ENCODE peak calls at places on chromosomes 16 and 17, in six cellular contexts. B is foreskin keratinocyte; P is PC-3; F is NCI-H146; C is effector CD4-positive, alpha-beta T cell; X is activated T-cell treated with anti-CD3 and anti-CD28 coated beads for 4 hours. Q is an unnamed sample.

GRCh38 chr16:79156761-79157160 is 443.8 kb downstream of the MAF start:
- DNase-seq in B (no peak), P (no peak), F (no peak), C (no peak), X (no peak), Q (no peak)

GRCh38 chr17:74521701-74522201 is 9.5 kb downstream of the CD300LB start:
- DNase-seq in B (no peak), P (no peak), F (no peak), C (no peak), X (no peak), Q (no peak)

GRCh38 chr16:68564367-68564985 is 25.4 kb downstream of the ZFP90 start:
- DNase-seq in B (no peak), P (no peak), F (no peak), C (no peak), X (no peak), Q (no peak)

GRCh38 chr17:41329279-41329925 is 13.9 kb upstream of the KRTAP17-1 start:
- DNase-seq in B (no peak), P (peak; percentile 69), F (peak; percentile 41), C (no peak), X (no peak), Q (no peak)

GRCh38 chr17:37447641-37448040 is 41.0 kb downstream of the TADA2A start:
- DNase-seq in B (peak; percentile 46), P (peak; percentile 55), F (no peak), C (no peak), X (no peak), Q (no peak)

GRCh38 chr17:40945414-40945813 is 8.0 kb upstream of the KRT23 start:
- DNase-seq in B (no peak), P (no peak), F (no peak), C (no peak), X (no peak), Q (no peak)

GRCh38 chr16:70563571-70563970 is 40.0 kb downstream of the SF3B3 start:
- DNase-seq in B (no peak), P (no peak), F (no peak), C (no peak), X (no peak), Q (no peak)

GRCh38 chr16:27204232-27204915 is 1.0 kb downstream of the KDM8 start:
- DNase-seq in B (no peak), P (no peak), F (peak; percentile 87), C (no peak), X (no peak), Q (no peak)

GRCh38 chr16:89705006-89705405 is 3.5 kb upstream of the SPATA2L start:
- DNase-seq in B (no peak), P (no peak), F (no peak), C (no peak), X (no peak), Q (no peak)

GRCh38 chr16:78605548-78606097 is 506.2 kb downstream of the WWOX start:
- DNase-seq in B (no peak), P (no peak), F (no peak), C (no peak), X (no peak), Q (no peak)

GRCh38 chr16:73152731-73153130 is 104.8 kb upstream of the ZFHX3 start:
- DNase-seq in B (no peak), P (no peak), F (no peak), C (no peak), X (no peak), Q (no peak)

GRCh38 chr16:17070882-17071592 is 399.7 kb downstream of the XYLT1 start:
- DNase-seq in B (peak; percentile 87), P (no peak), F (peak; percentile 27), C (peak; percentile 85), X (peak; percentile 67), Q (peak; percentile 29)

GRCh38 chr17:36940313-36941264 is 3.3 kb downstream of the LHX1 start:
- DNase-seq in B (no peak), P (no peak), F (no peak), C (no peak), X (no peak), Q (no peak)

GRCh38 chr17:46940692-46941404 is 17.9 kb downstream of the GOSR2 start:
- DNase-seq in B (no peak), P (peak; percentile 82), F (peak; percentile 48), C (peak; percentile 44), X (peak; percentile 58), Q (peak; percentile 55)

GRCh38 chr17:73194514-73195222 is 1.8 kb downstream of the COG1 start:
- DNase-seq in B (no peak), P (peak; percentile 80), F (no peak), C (no peak), X (no peak), Q (no peak)

GRCh38 chr17:34504814-34505484 is 74.4 kb upstream of the TMEM132E start:
- DNase-seq in B (no peak), P (no peak), F (no peak), C (no peak), X (no peak), Q (no peak)

GRCh38 chr17:80125656-80126448 is 21.1 kb downstream of the EIF4A3 start:
- DNase-seq in B (no peak), P (no peak), F (no peak), C (no peak), X (no peak), Q (no peak)

GRCh38 chr17:31405941-31406371 is 14.5 kb downstream of the RAB11FIP4 start:
- DNase-seq in B (no peak), P (no peak), F (no peak), C (no peak), X (no peak), Q (no peak)

GRCh38 chr17:46815474-46816353 is 2.8 kb downstream of the WNT3 start:
- DNase-seq in B (peak; percentile 58), P (no peak), F (no peak), C (no peak), X (no peak), Q (no peak)

GRCh38 chr17:17235212-17236174 is 1.5 kb downstream of the FLCN start:
- DNase-seq in B (peak; percentile 36), P (peak; percentile 65), F (peak; percentile 82), C (no peak), X (no peak), Q (no peak)

GRCh38 chr17:83129676-83130075 is 50.3 kb downstream of the METRNL start:
- DNase-seq in B (no peak), P (no peak), F (no peak), C (no peak), X (no peak), Q (no peak)

GRCh38 chr17:35731239-35731931 is at the start of gene RASL10B:
- DNase-seq in B (no peak), P (no peak), F (peak; percentile 67), C (peak; percentile 30), X (peak; percentile 41), Q (peak; percentile 27)

GRCh38 chr17:39001703-39002637 is 34.8 kb upstream of the FBXO47 start:
- DNase-seq in B (peak; percentile 44), P (peak; percentile 9), F (no peak), C (no peak), X (no peak), Q (no peak)

GRCh38 chr17:21161498-21162393 is 35.0 kb downstream of the DHRS7B start:
- DNase-seq in B (no peak), P (no peak), F (no peak), C (no peak), X (no peak), Q (no peak)

GRCh38 chr17:78362671-78363070 is 2.8 kb upstream of the SOCS3 start:
- DNase-seq in B (no peak), P (no peak), F (no peak), C (no peak), X (no peak), Q (no peak)

GRCh38 chr17:63838586-63839184 is 3.8 kb downstream of the SMARCD2 start:
- DNase-seq in B (no peak), P (peak; percentile 75), F (no peak), C (no peak), X (no peak), Q (no peak)

GRCh38 chr17:45229681-45230409 is 8.2 kb downstream of the FMNL1 start:
- DNase-seq in B (no peak), P (no peak), F (no peak), C (no peak), X (no peak), Q (no peak)

GRCh38 chr17:2215616-2216364 is 87.8 kb downstream of the SMG6 start:
- DNase-seq in B (no peak), P (no peak), F (no peak), C (peak; percentile 58), X (peak; percentile 42), Q (peak; percentile 53)

GRCh38 chr16:2177101-2177500 is 19.3 kb downstream of the CASKIN1 start:
- DNase-seq in B (no peak), P (no peak), F (no peak), C (no peak), X (no peak), Q (no peak)

GRCh38 chr17:33520404-33521032 is 227.4 kb upstream of the ASIC2 start:
- DNase-seq in B (no peak), P (peak; percentile 42), F (peak; percentile 3), C (no peak), X (peak; percentile 11), Q (peak; percentile 12)

GRCh38 chr17:49932131-49932723 is 36.8 kb upstream of the DLX4 start:
- DNase-seq in B (no peak), P (no peak), F (peak; percentile 20), C (no peak), X (no peak), Q (no peak)

GRCh38 chr16:19044781-19045180 is 22.6 kb upstream of the COQ7 start:
- DNase-seq in B (no peak), P (no peak), F (no peak), C (no peak), X (no peak), Q (no peak)

GRCh38 chr17:3735515-3735914 is 11.8 kb downstream of the HASPIN start:
- DNase-seq in B (no peak), P (no peak), F (no peak), C (no peak), X (no peak), Q (no peak)

GRCh38 chr16:12907670-12908233 is 6.4 kb downstream of the SHISA9 start:
- DNase-seq in B (no peak), P (peak; percentile 33), F (peak; percentile 36), C (no peak), X (no peak), Q (no peak)

GRCh38 chr16:282944-283744 is at the start of gene PDIA2:
- DNase-seq in B (no peak), P (no peak), F (no peak), C (no peak), X (no peak), Q (no peak)

GRCh38 chr17:43679911-43680310 is 18.2 kb upstream of the MEOX1 start:
- DNase-seq in B (no peak), P (no peak), F (no peak), C (no peak), X (no peak), Q (no peak)

GRCh38 chr17:60602385-60602742 is 2.4 kb downstream of the PPM1D start:
- DNase-seq in B (no peak), P (peak; percentile 12), F (no peak), C (no peak), X (no peak), Q (no peak)

GRCh38 chr16:75096730-75097129 is 19.9 kb downstream of the LDHD start:
- DNase-seq in B (no peak), P (peak; percentile 90), F (no peak), C (no peak), X (no peak), Q (no peak)

Q was measured in T-helper 2 cell.